ENCODE peak calls at places on chromosomes 16 and 17, in six cellular contexts. R is neural progenitor cell, H is GM23338, D is PC-3, G is GM23248, X is MM.1S. L is an unnamed sample.

GRCh38 chr16:47475786-47476185 is 14.7 kb downstream of the PHKB start:
- DNase-seq in R (no peak), H (no peak), D (no peak), G (peak; percentile 33), X (no peak), L (no peak)

GRCh38 chr17:79794659-79795511 is 2.0 kb downstream of the CBX8 start:
- DNase-seq in R (peak; percentile 24), H (peak; percentile 56), D (no peak), G (no peak), X (no peak), L (no peak)

GRCh38 chr16:14423344-14423743 is 206.7 kb downstream of the PARN start:
- DNase-seq in R (no peak), H (no peak), D (peak; percentile 38), G (peak; percentile 27), X (no peak), L (no peak)

GRCh38 chr17:30554839-30555751 is 77.9 kb downstream of the GOSR1 start:
- DNase-seq in R (peak; percentile 37), H (peak; percentile 74), D (peak; percentile 34), G (peak; percentile 41), X (no peak), L (no peak)

GRCh38 chr16:17335826-17336492 is 134.8 kb downstream of the XYLT1 start:
- DNase-seq in R (no peak), H (no peak), D (no peak), G (peak; percentile 58), X (no peak), L (no peak)

GRCh38 chr17:58378895-58379824 is 27.2 kb upstream of the SUPT4H1 start:
- DNase-seq in R (no peak), H (no peak), D (no peak), G (no peak), X (no peak), L (no peak)

GRCh38 chr16:2115591-2115973 is 20.1 kb downstream of the PKD1 start:
- DNase-seq in R (no peak), H (no peak), D (no peak), G (no peak), X (no peak), L (no peak)

GRCh38 chr17:45325810-45326209 is 9.0 kb upstream of the MAP3K14 start:
- DNase-seq in R (no peak), H (no peak), D (no peak), G (peak; percentile 46), X (no peak), L (no peak)

GRCh38 chr17:58813712-58814111 is 58.1 kb downstream of the PPM1E start:
- DNase-seq in R (no peak), H (no peak), D (no peak), G (no peak), X (no peak), L (no peak)

GRCh38 chr17:36980281-36980761 is 31.6 kb downstream of the AATF start:
- DNase-seq in R (peak; percentile 19), H (peak; percentile 9), D (peak; percentile 5), G (peak; percentile 2), X (no peak), L (no peak)

GRCh38 chr16:24668481-24669001 is 60.9 kb upstream of the TNRC6A start:
- DNase-seq in R (no peak), H (no peak), D (no peak), G (peak; percentile 93), X (no peak), L (no peak)

GRCh38 chr16:57186630-57187507 is 740 bp downstream of the RSPRY1 start:
- DNase-seq in R (peak; percentile 50), H (peak; percentile 39), D (peak; percentile 16), G (peak; percentile 74), X (peak; percentile 14), L (no peak)

GRCh38 chr17:65742433-65743312 is 181.2 kb upstream of the AXIN2 start:
- DNase-seq in R (peak; percentile 54), H (peak; percentile 24), D (peak; percentile 95), G (peak; percentile 94), X (no peak), L (peak; percentile 49)

GRCh38 chr17:21418446-21419298 is 42.5 kb downstream of the KCNJ12 start:
- DNase-seq in R (no peak), H (no peak), D (no peak), G (no peak), X (no peak), L (no peak)

GRCh38 chr16:11497329-11497805 is 89.4 kb downstream of the LITAF start:
- DNase-seq in R (peak; percentile 66), H (peak; percentile 74), D (peak; percentile 76), G (peak; percentile 90), X (peak; percentile 64), L (peak; percentile 53)

GRCh38 chr17:21174719-21175118 is 39.2 kb downstream of the TMEM11 start:
- DNase-seq in R (no peak), H (no peak), D (no peak), G (peak; percentile 16), X (no peak), L (no peak)

GRCh38 chr17:38533706-38534497 is 71.8 kb downstream of the SRCIN1 start:
- DNase-seq in R (peak; percentile 51), H (peak; percentile 56), D (no peak), G (no peak), X (no peak), L (no peak)

GRCh38 chr16:86288716-86289294 is 221.5 kb upstream of the FOXF1 start:
- DNase-seq in R (peak; percentile 34), H (peak; percentile 60), D (no peak), G (no peak), X (no peak), L (no peak)

GRCh38 chr16:86285421-86285820 is 224.9 kb upstream of the FOXF1 start:
- DNase-seq in R (no peak), H (no peak), D (no peak), G (no peak), X (no peak), L (no peak)

GRCh38 chr16:86287641-86288201 is 222.6 kb upstream of the FOXF1 start:
- DNase-seq in R (peak; percentile 15), H (no peak), D (no peak), G (no peak), X (no peak), L (no peak)

GRCh38 chr16:86285938-86286921 is 224.1 kb upstream of the FOXF1 start:
- DNase-seq in R (peak; percentile 33), H (no peak), D (no peak), G (peak; percentile 42), X (no peak), L (no peak)

GRCh38 chr16:86286991-86287640 is 223.2 kb upstream of the FOXF1 start:
- DNase-seq in R (peak; percentile 64), H (peak; percentile 85), D (no peak), G (no peak), X (no peak), L (no peak)
- TF ChIP-seq EZH2 in R (peak; percentile 98), H (peak; percentile 19), D (no peak), G (no peak), X (no peak), L (no peak)

GRCh38 chr16:67909056-67909742 is 16.1 kb downstream of the PSKH1 start:
- DNase-seq in R (no peak), H (no peak), D (no peak), G (no peak), X (no peak), L (no peak)

GRCh38 chr16:67914758-67915622 is 16.7 kb downstream of the CTRL start:
- DNase-seq in R (no peak), H (peak; percentile 43), D (no peak), G (no peak), X (no peak), L (no peak)

GRCh38 chr16:67915831-67916723 is 15.6 kb downstream of the CTRL start:
- DNase-seq in R (no peak), H (no peak), D (no peak), G (no peak), X (no peak), L (no peak)

GRCh38 chr16:67907397-67907796 is 14.3 kb downstream of the PSKH1 start:
- DNase-seq in R (no peak), H (no peak), D (no peak), G (no peak), X (no peak), L (no peak)

DNA sequence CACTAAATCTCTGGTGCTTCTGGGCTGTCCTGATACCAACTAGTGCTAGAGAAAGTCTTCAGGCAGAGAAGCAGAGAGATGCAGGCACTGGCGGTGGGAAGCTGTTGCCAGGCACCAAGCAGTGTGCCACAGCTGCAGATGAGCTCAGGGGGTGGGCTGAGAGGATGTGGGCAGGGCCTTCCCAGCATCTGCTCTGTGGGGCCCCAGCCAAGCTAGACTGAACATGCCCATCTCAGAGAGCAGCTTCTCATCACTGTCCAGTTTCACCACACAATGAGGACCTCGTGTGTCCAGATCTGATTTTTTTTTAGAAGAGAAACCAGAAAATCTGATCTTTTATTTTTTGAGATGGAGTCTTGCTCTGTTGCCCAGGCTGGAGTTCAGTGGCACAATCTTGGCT is 17.1 kb downstream of the PSKH1 start:
- DNase-seq in R (no peak), H (no peak), D (no peak), G (peak; percentile 61), X (no peak), L (no peak)
- H3F3A ChIP-seq in R (no peaks in the 10 kb centered on the region), H (peaks cover 3% of the 10 kb centered on the region), D (no peaks in the 10 kb centered on the region), G (no peaks in the 10 kb centered on the region), X (no peaks in the 10 kb centered on the region), L (no peaks in the 10 kb centered on the region)

DNA sequence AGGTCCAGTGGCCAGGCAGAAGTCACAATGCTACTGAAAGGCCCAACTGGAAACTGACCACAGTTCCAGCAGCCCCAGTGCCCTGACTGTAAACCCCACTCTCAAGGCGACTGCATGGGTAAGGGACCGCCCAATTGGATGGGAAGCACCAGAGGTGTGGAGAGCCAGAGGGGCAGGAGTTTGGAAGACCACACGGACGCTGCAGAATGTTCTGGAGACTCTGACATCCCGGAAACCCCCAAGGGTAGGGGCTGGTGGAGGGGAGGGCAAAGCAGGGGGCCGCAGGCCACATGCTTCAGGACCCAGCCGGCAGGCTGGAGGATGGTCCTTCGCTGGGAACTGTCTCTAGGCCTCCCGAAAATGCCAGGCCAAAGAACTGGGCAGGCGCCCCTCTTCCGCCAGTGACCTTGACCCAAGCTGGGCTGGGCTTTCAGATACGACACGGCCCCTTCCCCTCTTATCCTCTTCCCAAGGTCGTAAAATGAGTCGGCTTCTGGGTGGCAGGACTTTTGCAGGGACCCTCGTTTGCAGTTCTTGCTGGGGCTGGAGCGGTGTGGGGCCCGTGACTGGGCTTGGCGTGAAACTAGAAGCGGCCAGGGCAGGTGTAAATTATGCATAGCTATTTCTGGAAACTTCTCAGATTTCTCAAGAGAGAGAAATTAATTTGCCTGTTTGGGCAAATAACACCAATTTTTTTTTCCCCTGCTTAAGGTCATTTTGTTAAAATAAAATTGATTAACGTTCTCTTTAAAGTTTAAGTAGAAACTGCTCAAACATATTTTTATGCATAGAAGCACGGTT is 110.2 kb downstream of the C16orf78 start:
- DNase-seq in R (no peak), H (peak; percentile 19), D (no peak), G (no peak), X (no peak), L (no peak)
- TF ChIP-seq EZH2 in R (no peak), H (no peak), D (no peak), G (no peak), X (no peak), L (no peak)

DNA sequence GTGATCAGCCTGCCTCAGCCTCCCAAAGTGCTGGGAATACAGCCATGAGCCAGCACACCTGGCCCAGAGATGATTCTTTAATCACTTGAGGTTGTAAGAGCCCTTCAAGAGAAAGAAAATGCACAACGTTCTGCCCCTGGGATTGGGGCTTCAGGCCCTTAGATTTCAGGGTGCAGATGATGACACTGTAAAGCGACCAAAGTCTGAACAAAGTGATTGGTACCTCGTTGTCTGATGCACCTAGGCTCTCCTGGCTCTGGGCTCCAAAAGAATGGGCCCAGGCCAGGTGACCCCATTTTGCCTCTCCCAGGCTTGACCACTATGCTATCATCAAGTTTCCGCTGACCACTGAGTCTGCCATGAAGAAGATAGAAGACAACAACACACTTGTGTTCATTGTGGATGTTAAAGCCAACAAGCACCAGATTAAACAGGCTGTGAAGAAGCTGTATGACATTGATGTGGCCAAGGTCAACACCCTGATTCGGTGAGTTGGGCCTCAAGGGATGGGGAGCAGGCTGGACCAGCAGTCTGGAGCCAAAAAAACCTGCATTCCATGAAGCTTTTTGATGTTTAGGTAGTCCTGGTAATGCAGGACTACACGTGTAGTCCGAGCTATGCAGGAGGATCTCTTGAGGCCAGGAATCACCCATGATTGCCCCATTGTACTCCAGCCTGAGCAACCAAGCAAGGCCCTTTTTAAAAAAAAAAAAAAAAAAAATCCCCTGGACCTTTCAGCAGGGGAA is 2.8 kb downstream of the RPL23A start:
- DNase-seq in R (no peak), H (no peak), D (no peak), G (no peak), X (no peak), L (no peak)
- H3F3A ChIP-seq in R (peaks cover 88% of the 10 kb centered on the region), H (peaks cover 59% of the 10 kb centered on the region), D (peaks cover 12% of the 10 kb centered on the region), G (peaks cover 51% of the 10 kb centered on the region), X (peaks cover 64% of the 10 kb centered on the region), L (peaks cover 79% of the 10 kb centered on the region)